ENCODE peak calls at places on chromosomes 12 and 14, in ten cellular contexts. M is AG10803, V is fibroblast of lung, Z is brain microvascular endothelial cell, I is psoas muscle, Q is neural progenitor cell, D is esophagus squamous epithelium, N is lower lobe of right lung, F is endothelial cell of umbilical vein, K is BJ. B is an unnamed sample.

GRCh38 chr14:31927348-31927826 is 149.7 kb upstream of the ARHGAP5 start:
- DNase-seq in V (peak), K (peak), Z (peak), D (no peak), M (peak), I (no peak), F (peak), Q (peak), N (no peak), B (peak)

GRCh38 chr12:19411234-19412221 is 27.8 kb upstream of the AEBP2 start:
- DNase-seq in N (no peak), Q (peak), F (no peak), Z (no peak), K (no peak), D (no peak), V (peak), M (no peak), I (no peak), B (no peak)

GRCh38 chr12:113241191-113242017 is 20.1 kb downstream of the TPCN1 start:
- DNase-seq in M (peak), F (peak), Q (no peak), Z (peak), D (no peak), N (no peak), I (no peak), K (peak), V (peak), B (no peak)

GRCh38 chr14:33634631-33635030 is 316.2 kb downstream of the EGLN3 start:
- DNase-seq in F (no peak), K (no peak), Q (no peak), I (no peak), D (no peak), Z (peak), V (peak), N (no peak), M (peak), B (no peak)

GRCh38 chr12:666766-667308 is 3.6 kb upstream of the NINJ2 start:
- DNase-seq in N (no peak), F (no peak), I (no peak), K (peak), V (peak), D (no peak), M (peak), Q (peak), Z (no peak), B (no peak)

GRCh38 chr14:88901199-88901588 is 76.7 kb downstream of the TTC8 start:
- DNase-seq in Z (no peak), M (no peak), Q (no peak), D (no peak), F (no peak), K (no peak), V (no peak), N (no peak), I (no peak), B (no peak)

GRCh38 chr14:50830044-50830931 is 674 bp downstream of the NIN start:
- DNase-seq in I (peak), Q (peak), K (no peak), F (peak), N (peak), M (peak), D (no peak), Z (peak), V (peak), B (no peak)

GRCh38 chr14:95045836-95046430 is 111.4 kb downstream of the DICER1 start:
- DNase-seq in V (no peak), K (no peak), Z (no peak), N (no peak), D (no peak), F (no peak), I (no peak), Q (no peak), M (no peak), B (no peak)

GRCh38 chr14:101773378-101773777 is 11.9 kb downstream of the PPP2R5C start:
- DNase-seq in K (no peak), N (no peak), D (no peak), I (no peak), Z (no peak), M (no peak), V (no peak), F (no peak), Q (no peak), B (no peak)

GRCh38 chr14:99701260-99701659 is 17.2 kb downstream of the CYP46A1 start:
- DNase-seq in F (no peak), I (no peak), D (no peak), K (no peak), M (no peak), N (no peak), Q (no peak), V (no peak), Z (no peak), B (no peak)

GRCh38 chr12:47276253-47277070 is 196.7 kb upstream of the AMIGO2 start:
- DNase-seq in Z (no peak), K (peak), N (no peak), V (peak), F (peak), M (peak), I (no peak), Q (no peak), D (peak), B (peak)

GRCh38 chr12:123150804-123151678 is at the start of gene PITPNM2:
- DNase-seq in V (peak), N (peak), K (no peak), I (peak), M (peak), D (no peak), Z (no peak), Q (peak), F (peak), B (no peak)

GRCh38 chr12:32558941-32559340 is 120.2 kb upstream of the DNM1L start:
- DNase-seq in F (no peak), K (peak), V (no peak), I (no peak), Z (no peak), N (no peak), M (peak), D (no peak), Q (no peak), B (no peak)

GRCh38 chr12:94941440-94941862 is 62.0 kb downstream of the NDUFA12 start:
- DNase-seq in Q (peak), N (no peak), K (peak), V (peak), D (no peak), F (peak), Z (peak), M (peak), I (peak), B (no peak)

GRCh38 chr14:76908834-76909233 is 82.6 kb downstream of the LRRC74A start:
- DNase-seq in D (no peak), N (peak), V (no peak), I (no peak), Q (no peak), M (no peak), K (no peak), F (no peak), Z (no peak), B (no peak)

GRCh38 chr12:76559277-76560082 is at the start of gene OSBPL8:
- DNase-seq in D (peak), Q (peak), I (peak), K (peak), N (peak), F (peak), V (peak), M (peak), Z (peak), B (peak)
- TF ChIP-seq CTCF in D (peak), Q (peak), I (peak), K (peak), N (peak), F (no peak), V (peak), M (peak), Z (no peak), B (no peak)

DNA sequence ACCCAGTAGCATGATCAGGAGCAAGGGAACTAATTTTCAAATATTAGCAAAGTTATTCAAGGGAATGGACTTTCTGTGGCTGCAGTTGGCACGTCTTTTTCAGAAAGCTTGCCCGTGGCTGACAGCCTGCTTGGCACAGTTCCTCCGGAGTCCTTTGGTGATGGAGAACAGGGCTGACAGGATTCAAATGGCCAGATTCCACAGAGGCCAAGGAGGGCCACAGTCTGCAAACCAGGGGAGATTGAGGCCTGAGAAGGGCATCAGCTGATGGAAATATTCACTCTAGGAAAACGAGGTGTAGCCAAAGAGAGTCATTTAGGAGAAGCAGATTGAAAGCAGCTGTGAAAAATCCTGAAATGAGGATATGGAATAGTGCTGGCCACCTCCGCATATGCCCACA is 178.3 kb downstream of the EMP1 start:
- DNase-seq in V (no peak), M (no peak), Q (no peak), I (no peak), Z (no peak), N (no peak), F (no peak), D (no peak), K (no peak), B (no peak)
- H3K4me3 ChIP-seq in V (no peak), M (no peak), Q (no peak), I (no peak), Z (no peak), N (no peak), F (no peak), D (no peak), K (no peak), B (no peak)

DNA sequence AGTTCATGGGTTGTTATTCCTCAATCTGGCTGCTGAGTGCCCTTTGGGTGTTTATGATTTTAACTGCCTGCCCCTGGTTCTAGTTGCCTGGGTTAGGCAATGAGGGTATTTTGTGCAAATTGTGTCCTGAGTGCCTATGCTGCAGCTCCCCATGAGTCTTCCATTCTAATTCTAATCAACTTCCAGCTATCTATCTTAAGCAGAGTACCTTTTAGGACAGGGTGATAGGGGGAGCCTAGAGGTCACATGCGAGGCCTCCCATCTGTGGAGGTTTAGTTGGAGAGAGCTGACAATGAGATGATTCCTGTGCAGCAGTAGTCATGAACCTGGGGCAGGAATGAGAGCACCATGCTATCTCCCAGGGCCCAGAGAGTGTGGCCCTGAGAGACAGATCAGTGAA is 225.9 kb upstream of the PLEKHG7 start:
- DNase-seq in I (no peak), Z (no peak), F (no peak), D (no peak), K (no peak), N (no peak), M (no peak), Q (no peak), V (no peak), B (no peak)
- TF ChIP-seq CTCF in I (no peak), Z (no peak), F (no peak), D (no peak), K (no peak), N (no peak), M (no peak), Q (no peak), V (no peak), B (no peak)

GRCh38 chr14:70871863-70872677 is 35.2 kb upstream of the PCNX1 start:
- DNase-seq in K (no peak), Q (no peak), I (no peak), N (no peak), V (no peak), Z (no peak), D (no peak), F (no peak), M (no peak), B (no peak)
- H3K4me3 ChIP-seq in K (no peak), Q (no peak), I (no peak), N (no peak), V (no peak), Z (no peak), D (no peak), F (no peak), M (no peak), B (no peak)

DNA sequence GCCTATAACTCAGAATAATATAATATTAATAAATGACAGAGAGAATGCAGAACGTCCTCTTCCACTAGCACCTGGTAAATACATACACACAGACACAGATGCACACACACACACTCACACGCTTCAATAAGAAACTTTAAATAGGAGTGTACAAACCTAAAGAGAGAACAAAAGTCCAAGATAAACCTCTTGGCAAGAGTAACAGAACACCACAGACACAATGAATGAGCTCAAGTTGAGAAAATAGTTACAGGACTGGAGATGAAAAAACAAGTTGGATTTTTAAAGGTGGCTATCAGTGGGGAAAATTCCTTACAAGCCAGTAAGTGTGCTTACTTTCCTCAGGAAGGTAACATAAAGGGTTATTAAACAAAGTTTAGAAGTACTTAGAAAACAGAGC is 35.2 kb downstream of the CRY1 start:
- DNase-seq in M (no peak), I (no peak), Z (no peak), N (no peak), Q (no peak), V (peak), F (peak), D (no peak), K (no peak), B (no peak)
- TF ChIP-seq CTCF in M (no peak), I (no peak), Z (no peak), N (no peak), Q (no peak), V (no peak), F (no peak), D (no peak), K (no peak), B (no peak)

GRCh38 chr12:119594772-119595445 is 1.3 kb downstream of the TMEM233 start:
- DNase-seq in M (no peak), Z (no peak), F (no peak), N (no peak), Q (peak), D (no peak), K (no peak), V (peak), I (peak), B (no peak)
- H3K4me3 ChIP-seq in M (peak), Z (peak), F (peak), N (peak), Q (peak), D (no peak), K (no peak), V (no peak), I (peak), B (peak)

GRCh38 chr12:29463198-29463597 is 34.3 kb downstream of the OVCH1 start:
- DNase-seq in N (no peak), F (no peak), M (no peak), V (no peak), D (no peak), I (no peak), Q (no peak), Z (no peak), K (no peak), B (no peak)
- TF ChIP-seq CTCF in N (no peak), F (no peak), M (no peak), V (no peak), D (no peak), I (no peak), Q (no peak), Z (no peak), K (no peak), B (no peak)

GRCh38 chr12:105175397-105175990 is 60.5 kb downstream of the APPL2 start:
- DNase-seq in D (no peak), Q (no peak), I (no peak), F (no peak), V (no peak), Z (no peak), K (no peak), N (no peak), M (no peak), B (no peak)
- H3K4me3 ChIP-seq in D (no peak), Q (no peak), I (no peak), F (no peak), V (no peak), Z (no peak), K (no peak), N (no peak), M (no peak), B (no peak)

GRCh38 chr12:116799955-116800354 is 61.8 kb downstream of the RNFT2 start:
- DNase-seq in F (no peak), D (no peak), V (no peak), Q (no peak), M (no peak), Z (no peak), K (no peak), I (no peak), N (no peak), B (no peak)
- TF ChIP-seq CTCF in F (no peak), D (no peak), V (no peak), Q (no peak), M (no peak), Z (no peak), K (no peak), I (no peak), N (no peak), B (no peak)

GRCh38 chr12:108518716-108519496 is 3.8 kb downstream of the FICD start:
- DNase-seq in Z (no peak), N (no peak), M (no peak), V (no peak), F (no peak), D (no peak), I (no peak), K (no peak), Q (no peak), B (no peak)
- H3K4me3 ChIP-seq in Z (no peak), N (no peak), M (no peak), V (no peak), F (no peak), D (no peak), I (no peak), K (no peak), Q (no peak), B (no peak)